ENCODE peak calls at places on chromosome 22, in nine cellular contexts. One of them, this sample, is unnamed.

GRCh38 chr22:26718905-26719304 is 61.5 kb downstream of the MIAT start:
- DNase-seq in foreskin keratinocyte: peak; percentile 55
- DNase-seq in Peyer's patch: no peak
- DNase-seq in HCT116: no peak
- DNase-seq in hepatocyte: no peak
- DNase-seq in heart right ventricle: no peak
- DNase-seq in suprapubic skin: no peak
- DNase-seq in GM23338: no peak
- DNase-seq in mammary epithelial cell: peak; percentile 58
- DNase-seq in this sample: no peak

GRCh38 chr22:37905534-37906363 is at the start of gene MICALL1:
- DNase-seq in mammary epithelial cell: peak; percentile 87
- DNase-seq in GM23338: peak; percentile 82
- DNase-seq in HCT116: no peak
- DNase-seq in heart right ventricle: peak; percentile 79
- DNase-seq in Peyer's patch: peak; percentile 87
- DNase-seq in suprapubic skin: no peak
- DNase-seq in hepatocyte: peak; percentile 93
- DNase-seq in foreskin keratinocyte: peak; percentile 83
- DNase-seq in this sample: peak; percentile 78

GRCh38 chr22:50537765-50538164 is 7.9 kb upstream of the KLHDC7B start:
- DNase-seq in hepatocyte: no peak
- DNase-seq in foreskin keratinocyte: no peak
- DNase-seq in GM23338: no peak
- DNase-seq in HCT116: no peak
- DNase-seq in suprapubic skin: no peak
- DNase-seq in mammary epithelial cell: no peak
- DNase-seq in Peyer's patch: no peak
- DNase-seq in heart right ventricle: no peak
- DNase-seq in this sample: no peak

GRCh38 chr22:39528681-39529486 is 3.7 kb downstream of the RPS19BP1 start:
- DNase-seq in foreskin keratinocyte: peak; percentile 80
- DNase-seq in heart right ventricle: peak; percentile 90
- DNase-seq in GM23338: peak; percentile 96
- DNase-seq in HCT116: peak; percentile 88
- DNase-seq in Peyer's patch: peak; percentile 95
- DNase-seq in hepatocyte: peak; percentile 96
- DNase-seq in mammary epithelial cell: peak; percentile 85
- DNase-seq in suprapubic skin: peak; percentile 95
- DNase-seq in this sample: peak; percentile 90

GRCh38 chr22:46287873-46288751 is 8.6 kb upstream of the GTSE1 start:
- DNase-seq in hepatocyte: no peak
- DNase-seq in heart right ventricle: peak; percentile 47
- DNase-seq in foreskin keratinocyte: no peak
- DNase-seq in HCT116: no peak
- DNase-seq in GM23338: no peak
- DNase-seq in suprapubic skin: no peak
- DNase-seq in mammary epithelial cell: no peak
- DNase-seq in Peyer's patch: peak; percentile 61
- DNase-seq in this sample: peak; percentile 74

GRCh38 chr22:29503811-29504372 is 23.9 kb downstream of the NEFH start:
- DNase-seq in HCT116: no peak
- DNase-seq in hepatocyte: peak; percentile 71
- DNase-seq in mammary epithelial cell: no peak
- DNase-seq in foreskin keratinocyte: peak; percentile 25
- DNase-seq in Peyer's patch: no peak
- DNase-seq in heart right ventricle: no peak
- DNase-seq in suprapubic skin: no peak
- DNase-seq in GM23338: no peak
- DNase-seq in this sample: no peak

GRCh38 chr22:48743601-48744282 is 1083.9 kb downstream of the BRD1 start:
- DNase-seq in HCT116: no peak
- DNase-seq in Peyer's patch: peak; percentile 22
- DNase-seq in suprapubic skin: no peak
- DNase-seq in heart right ventricle: no peak
- DNase-seq in mammary epithelial cell: no peak
- DNase-seq in hepatocyte: peak; percentile 4
- DNase-seq in foreskin keratinocyte: no peak
- DNase-seq in GM23338: no peak
- DNase-seq in this sample: no peak

GRCh38 chr22:45876136-45877035 is 100.6 kb downstream of the WNT7B start:
- DNase-seq in mammary epithelial cell: no peak
- DNase-seq in suprapubic skin: peak; percentile 61
- DNase-seq in foreskin keratinocyte: no peak
- DNase-seq in heart right ventricle: no peak
- DNase-seq in HCT116: no peak
- DNase-seq in Peyer's patch: peak; percentile 45
- DNase-seq in GM23338: no peak
- DNase-seq in hepatocyte: no peak
- DNase-seq in this sample: no peak

GRCh38 chr22:34344702-34345101 is 424.4 kb upstream of the LARGE1 start:
- DNase-seq in heart right ventricle: no peak
- DNase-seq in suprapubic skin: no peak
- DNase-seq in mammary epithelial cell: no peak
- DNase-seq in foreskin keratinocyte: no peak
- DNase-seq in hepatocyte: no peak
- DNase-seq in HCT116: no peak
- DNase-seq in GM23338: peak; percentile 1
- DNase-seq in Peyer's patch: no peak
- DNase-seq in this sample: no peak

GRCh38 chr22:38175206-38176118 is 6.2 kb downstream of the PLA2G6 start:
- DNase-seq in mammary epithelial cell: no peak
- DNase-seq in hepatocyte: no peak
- DNase-seq in GM23338: no peak
- DNase-seq in HCT116: no peak
- DNase-seq in foreskin keratinocyte: no peak
- DNase-seq in Peyer's patch: no peak
- DNase-seq in suprapubic skin: no peak
- DNase-seq in heart right ventricle: no peak
- DNase-seq in this sample: no peak

GRCh38 chr22:37487129-37487528 is 945 bp upstream of the MFNG start:
- DNase-seq in HCT116: no peak
- DNase-seq in mammary epithelial cell: no peak
- DNase-seq in foreskin keratinocyte: no peak
- DNase-seq in suprapubic skin: no peak
- DNase-seq in heart right ventricle: no peak
- DNase-seq in hepatocyte: no peak
- DNase-seq in GM23338: no peak
- DNase-seq in Peyer's patch: no peak
- DNase-seq in this sample: no peak

GRCh38 chr22:40436460-40437431 is 66.4 kb downstream of the SGSM3 start:
- DNase-seq in hepatocyte: peak; percentile 74
- DNase-seq in heart right ventricle: no peak
- DNase-seq in mammary epithelial cell: peak; percentile 44
- DNase-seq in Peyer's patch: no peak
- DNase-seq in suprapubic skin: no peak
- DNase-seq in GM23338: peak; percentile 79
- DNase-seq in HCT116: peak; percentile 53
- DNase-seq in foreskin keratinocyte: peak; percentile 46
- DNase-seq in this sample: no peak

GRCh38 chr22:38738475-38739070 is 17.2 kb downstream of the SUN2 start:
- DNase-seq in hepatocyte: no peak
- DNase-seq in HCT116: no peak
- DNase-seq in suprapubic skin: no peak
- DNase-seq in foreskin keratinocyte: no peak
- DNase-seq in heart right ventricle: no peak
- DNase-seq in Peyer's patch: no peak
- DNase-seq in mammary epithelial cell: no peak
- DNase-seq in GM23338: no peak
- DNase-seq in this sample: no peak

GRCh38 chr22:37356922-37357321 is 70.4 kb downstream of the ELFN2 start:
- DNase-seq in mammary epithelial cell: no peak
- DNase-seq in GM23338: no peak
- DNase-seq in Peyer's patch: no peak
- DNase-seq in foreskin keratinocyte: no peak
- DNase-seq in suprapubic skin: no peak
- DNase-seq in hepatocyte: no peak
- DNase-seq in HCT116: no peak
- DNase-seq in heart right ventricle: no peak
- DNase-seq in this sample: no peak

GRCh38 chr22:46214616-46215015 is 35.5 kb downstream of the CDPF1 start:
- DNase-seq in heart right ventricle: no peak
- DNase-seq in Peyer's patch: no peak
- DNase-seq in suprapubic skin: no peak
- DNase-seq in mammary epithelial cell: no peak
- DNase-seq in GM23338: no peak
- DNase-seq in hepatocyte: no peak
- DNase-seq in foreskin keratinocyte: no peak
- DNase-seq in HCT116: no peak
- DNase-seq in this sample: no peak

GRCh38 chr22:29798801-29799200 is 31.6 kb downstream of the UQCR10 start:
- DNase-seq in mammary epithelial cell: no peak
- DNase-seq in Peyer's patch: no peak
- DNase-seq in HCT116: no peak
- DNase-seq in GM23338: no peak
- DNase-seq in heart right ventricle: peak; percentile 36
- DNase-seq in suprapubic skin: no peak
- DNase-seq in hepatocyte: no peak
- DNase-seq in foreskin keratinocyte: no peak
- DNase-seq in this sample: peak; percentile 81

GRCh38 chr22:17998913-17999312 is 25.4 kb downstream of the MICAL3 start:
- DNase-seq in foreskin keratinocyte: no peak
- DNase-seq in Peyer's patch: no peak
- DNase-seq in heart right ventricle: no peak
- DNase-seq in suprapubic skin: no peak
- DNase-seq in mammary epithelial cell: no peak
- DNase-seq in HCT116: no peak
- DNase-seq in hepatocyte: no peak
- DNase-seq in GM23338: no peak
- DNase-seq in this sample: no peak
- H3K27ac ChIP-seq in foreskin keratinocyte: no peak overlapping the region
- H3K27ac ChIP-seq in Peyer's patch: no peak overlapping the region
- H3K27ac ChIP-seq in heart right ventricle: no peak overlapping the region
- H3K27ac ChIP-seq in suprapubic skin: no peak overlapping the region
- H3K27ac ChIP-seq in mammary epithelial cell: no peak overlapping the region
- H3K27ac ChIP-seq in HCT116: no peak overlapping the region
- H3K27ac ChIP-seq in hepatocyte: no peak overlapping the region
- H3K27ac ChIP-seq in GM23338: no peak overlapping the region
- H3K27ac ChIP-seq in this sample: no peak overlapping the region

GRCh38 chr22:16866167-16866566 is 41.0 kb upstream of the XKR3 start:
- DNase-seq in hepatocyte: no peak
- DNase-seq in heart right ventricle: no peak
- DNase-seq in Peyer's patch: no peak
- DNase-seq in GM23338: no peak
- DNase-seq in suprapubic skin: no peak
- DNase-seq in HCT116: no peak
- DNase-seq in foreskin keratinocyte: no peak
- DNase-seq in mammary epithelial cell: no peak
- DNase-seq in this sample: no peak
- H3K4me1 ChIP-seq in hepatocyte: no peaks in the 10 kb centered on the region
- H3K4me1 ChIP-seq in heart right ventricle: no peaks in the 10 kb centered on the region
- H3K4me1 ChIP-seq in Peyer's patch: no peaks in the 10 kb centered on the region
- H3K4me1 ChIP-seq in GM23338: no peaks in the 10 kb centered on the region
- H3K4me1 ChIP-seq in suprapubic skin: no peaks in the 10 kb centered on the region
- H3K4me1 ChIP-seq in HCT116: peaks cover 4% of the 10 kb centered on the region
- H3K4me1 ChIP-seq in foreskin keratinocyte: no peaks in the 10 kb centered on the region
- H3K4me1 ChIP-seq in mammary epithelial cell: no peaks in the 10 kb centered on the region
- H3K4me1 ChIP-seq in this sample: no peaks in the 10 kb centered on the region

GRCh38 chr22:17706947-17707346 is 67.3 kb downstream of the BID start:
- DNase-seq in hepatocyte: no peak
- DNase-seq in Peyer's patch: no peak
- DNase-seq in mammary epithelial cell: no peak
- DNase-seq in suprapubic skin: no peak
- DNase-seq in HCT116: no peak
- DNase-seq in GM23338: no peak
- DNase-seq in foreskin keratinocyte: no peak
- DNase-seq in heart right ventricle: no peak
- DNase-seq in this sample: no peak

GRCh38 chr22:17706451-17706900 is 67.8 kb downstream of the BID start:
- DNase-seq in GM23338: peak; percentile 46
- DNase-seq in suprapubic skin: no peak
- DNase-seq in foreskin keratinocyte: peak; percentile 92
- DNase-seq in heart right ventricle: no peak
- DNase-seq in HCT116: peak; percentile 54
- DNase-seq in Peyer's patch: no peak
- DNase-seq in mammary epithelial cell: peak; percentile 95
- DNase-seq in hepatocyte: peak; percentile 77
- DNase-seq in this sample: no peak

GRCh38 chr22:17705565-17706450 is 67.3 kb downstream of the BCL2L13 start:
- DNase-seq in GM23338: no peak
- DNase-seq in HCT116: no peak
- DNase-seq in Peyer's patch: no peak
- DNase-seq in heart right ventricle: no peak
- DNase-seq in foreskin keratinocyte: peak; percentile 72
- DNase-seq in hepatocyte: no peak
- DNase-seq in suprapubic skin: no peak
- DNase-seq in mammary epithelial cell: peak; percentile 26
- DNase-seq in this sample: no peak

GRCh38 chr22:17710023-17710422 is 64.2 kb downstream of the BID start:
- DNase-seq in HCT116: no peak
- DNase-seq in suprapubic skin: no peak
- DNase-seq in heart right ventricle: no peak
- DNase-seq in foreskin keratinocyte: no peak
- DNase-seq in GM23338: no peak
- DNase-seq in mammary epithelial cell: no peak
- DNase-seq in hepatocyte: no peak
- DNase-seq in Peyer's patch: no peak
- DNase-seq in this sample: no peak

DNA sequence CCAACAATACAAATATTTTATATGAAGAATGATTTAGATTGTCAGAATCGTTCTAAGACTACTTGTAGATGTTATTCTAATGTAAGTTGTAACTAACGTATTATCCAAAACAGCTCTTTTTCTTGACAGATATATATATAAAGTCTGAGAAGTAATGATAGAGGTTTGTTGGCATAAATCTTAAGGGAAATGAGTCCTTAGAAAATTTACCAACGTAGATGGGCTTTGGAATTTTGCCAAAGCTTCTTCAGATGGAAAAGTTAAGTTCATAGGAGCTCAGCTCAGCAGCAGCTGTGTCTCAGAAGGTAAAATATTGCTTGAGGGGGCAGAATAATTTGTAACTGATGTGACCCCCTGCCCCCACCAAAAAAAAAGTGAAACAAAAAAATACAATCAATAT is 66.7 kb downstream of the BID start:
- DNase-seq in suprapubic skin: no peak
- DNase-seq in heart right ventricle: no peak
- DNase-seq in foreskin keratinocyte: no peak
- DNase-seq in GM23338: no peak
- DNase-seq in Peyer's patch: no peak
- DNase-seq in mammary epithelial cell: no peak
- DNase-seq in HCT116: no peak
- DNase-seq in hepatocyte: no peak
- DNase-seq in this sample: no peak
- H3K27ac ChIP-seq in suprapubic skin: peak overlapping the region; percentile 79
- H3K27ac ChIP-seq in heart right ventricle: no peak overlapping the region
- H3K27ac ChIP-seq in foreskin keratinocyte: peak overlapping the region; percentile 58
- H3K27ac ChIP-seq in GM23338: no peak overlapping the region
- H3K27ac ChIP-seq in Peyer's patch: no peak overlapping the region
- H3K27ac ChIP-seq in mammary epithelial cell: peak overlapping the region; percentile 71
- H3K27ac ChIP-seq in HCT116: peak overlapping the region; percentile 69
- H3K27ac ChIP-seq in hepatocyte: peak overlapping the region; percentile 79
- H3K27ac ChIP-seq in this sample: no peak overlapping the region

DNA sequence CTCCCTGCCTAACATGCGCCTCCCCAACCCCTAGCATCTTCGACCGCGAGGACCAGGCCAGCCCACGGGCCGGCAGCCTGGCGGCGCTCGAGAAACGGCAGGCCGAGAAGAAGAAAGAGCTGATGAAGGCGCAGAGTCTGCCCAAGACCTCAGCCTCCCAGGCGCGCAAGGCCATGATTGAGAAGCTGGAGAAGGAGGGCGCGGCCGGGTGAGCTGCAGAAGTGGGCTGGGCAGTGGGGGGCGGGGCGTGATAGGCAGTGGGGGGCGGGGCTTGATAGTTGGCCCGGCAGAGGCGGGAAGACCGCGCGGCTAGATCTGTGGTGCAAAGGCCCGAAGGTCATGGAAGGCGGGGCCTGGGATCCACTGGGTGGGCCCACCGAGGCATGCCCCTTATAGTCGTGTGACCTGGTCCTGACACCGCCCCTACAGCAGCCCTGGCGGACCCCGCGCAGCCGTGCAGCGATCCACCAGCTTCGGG is 8.7 kb downstream of the SELENOM start:
- DNase-seq in heart right ventricle: peak; percentile 58
- DNase-seq in GM23338: peak; percentile 94
- DNase-seq in hepatocyte: peak; percentile 36
- DNase-seq in suprapubic skin: no peak
- DNase-seq in Peyer's patch: peak; percentile 79
- DNase-seq in mammary epithelial cell: no peak
- DNase-seq in foreskin keratinocyte: no peak
- DNase-seq in HCT116: no peak
- DNase-seq in this sample: peak; percentile 69
- H3K4me1 ChIP-seq in heart right ventricle: peaks cover 80% of the 10 kb centered on the region
- H3K4me1 ChIP-seq in GM23338: peaks cover 13% of the 10 kb centered on the region
- H3K4me1 ChIP-seq in hepatocyte: peaks cover 13% of the 10 kb centered on the region
- H3K4me1 ChIP-seq in suprapubic skin: peaks cover 24% of the 10 kb centered on the region
- H3K4me1 ChIP-seq in Peyer's patch: no peaks in the 10 kb centered on the region
- H3K4me1 ChIP-seq in mammary epithelial cell: no peaks in the 10 kb centered on the region
- H3K4me1 ChIP-seq in foreskin keratinocyte: no peaks in the 10 kb centered on the region
- H3K4me1 ChIP-seq in HCT116: no peaks in the 10 kb centered on the region
- H3K4me1 ChIP-seq in this sample: peaks cover 72% of the 10 kb centered on the region

This sample was measured in psoas muscle.